ENCODE peak calls at places on chromosomes 3 and 15, in five cellular contexts. A is GM23248, W is PC-9, V is PC-3, Y is MM.1S. B is an unnamed sample.

GRCh38 chr15:56749982-56750381 is 16.7 kb upstream of the ZNF280D start:
- DNase-seq in A (peak; percentile 55), W (no peak), V (no peak), Y (no peak), B (no peak)

GRCh38 chr3:53162672-53163458 is 1.9 kb downstream of the PRKCD start:
- DNase-seq in A (no peak), W (no peak), V (peak; percentile 17), Y (no peak), B (no peak)

GRCh38 chr15:55196011-55196410 is 730 bp downstream of the RSL24D1 start:
- DNase-seq in A (peak; percentile 29), W (no peak), V (no peak), Y (no peak), B (no peak)

GRCh38 chr3:106635271-106635670 is 742.0 kb upstream of the CCDC54 start:
- DNase-seq in A (peak; percentile 92), W (no peak), V (peak; percentile 37), Y (no peak), B (no peak)

GRCh38 chr3:111246967-111247760 is 175.5 kb downstream of the NECTIN3 start:
- DNase-seq in A (peak; percentile 90), W (peak; percentile 76), V (peak; percentile 57), Y (no peak), B (no peak)

GRCh38 chr3:195863121-195864061 is 45.0 kb downstream of the TNK2 start:
- DNase-seq in A (peak; percentile 89), W (peak; percentile 78), V (peak; percentile 88), Y (peak; percentile 65), B (peak; percentile 42)

GRCh38 chr15:56366211-56366610 is 985 bp downstream of the TEX9 start:
- DNase-seq in A (no peak), W (no peak), V (peak; percentile 3), Y (peak; percentile 33), B (no peak)

GRCh38 chr15:87710406-87710805 is 546.1 kb downstream of the NTRK3 start:
- DNase-seq in A (peak; percentile 35), W (no peak), V (no peak), Y (no peak), B (no peak)

GRCh38 chr3:194275231-194275671 is 75.9 kb downstream of the CPN2 start:
- DNase-seq in A (peak; percentile 71), W (no peak), V (peak; percentile 8), Y (no peak), B (no peak)

GRCh38 chr3:101279162-101279561 is 41.2 kb downstream of the IMPG2 start:
- DNase-seq in A (peak; percentile 33), W (no peak), V (peak; percentile 61), Y (no peak), B (no peak)

GRCh38 chr3:73349657-73350056 is 275.1 kb downstream of the PDZRN3 start:
- DNase-seq in A (no peak), W (no peak), V (no peak), Y (no peak), B (no peak)

GRCh38 chr3:73350988-73351387 is 273.8 kb downstream of the PDZRN3 start:
- DNase-seq in A (no peak), W (no peak), V (no peak), Y (no peak), B (no peak)

GRCh38 chr3:73353661-73354217 is 271.0 kb downstream of the PDZRN3 start:
- DNase-seq in A (peak; percentile 36), W (no peak), V (no peak), Y (no peak), B (no peak)

GRCh38 chr3:73352841-73353493 is 271.8 kb downstream of the PDZRN3 start:
- DNase-seq in A (no peak), W (no peak), V (no peak), Y (no peak), B (no peak)

DNA sequence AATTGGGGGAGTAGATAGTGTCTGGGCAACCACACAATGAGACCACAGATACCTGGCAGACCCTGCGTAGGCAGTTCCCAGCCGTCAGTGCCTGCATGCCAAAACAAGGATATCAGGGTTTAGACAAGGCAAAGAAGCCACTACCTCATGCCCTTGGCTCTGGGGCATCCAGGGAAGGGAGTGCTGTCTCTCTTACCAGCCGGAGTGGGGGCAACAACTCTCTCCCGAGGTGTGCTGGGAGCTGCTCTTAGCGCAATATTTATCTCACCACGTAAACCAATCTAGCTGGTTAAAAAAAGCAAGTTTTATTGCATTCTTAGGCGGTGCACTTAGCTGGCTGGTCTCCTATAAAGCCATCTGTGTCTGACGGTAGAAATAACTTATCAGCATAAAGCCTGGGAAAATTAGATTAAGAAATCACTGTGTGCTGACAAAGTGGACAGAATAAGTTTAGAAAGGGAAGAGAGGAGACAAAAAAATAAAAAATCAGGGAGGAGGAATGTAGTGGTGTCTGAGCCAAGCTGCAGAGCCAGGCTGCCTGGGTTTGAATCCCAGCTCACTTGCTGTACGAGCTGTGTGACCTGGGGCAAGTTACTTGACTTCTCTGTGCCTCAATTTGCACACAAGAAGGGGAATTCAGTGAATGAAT is 273.2 kb downstream of the PDZRN3 start:
- DNase-seq in A (peak; percentile 5), W (no peak), V (no peak), Y (no peak), B (no peak)
- H3K9me2 ChIP-seq in A (no peaks in the 10 kb centered on the region), W (no peaks in the 10 kb centered on the region), V (no peaks in the 10 kb centered on the region), Y (no peaks in the 10 kb centered on the region), B (no peaks in the 10 kb centered on the region)

GRCh38 chr15:89406756-89407650 is 72.4 kb upstream of the POLG start:
- DNase-seq in A (peak; percentile 21), W (no peak), V (no peak), Y (no peak), B (no peak)
- TF ChIP-seq EZH2 in A (peak; percentile 73), W (no peak), V (no peak), Y (no peak), B (no peak)

GRCh38 chr3:41163399-41163798 is 35.9 kb upstream of the CTNNB1 start:
- DNase-seq in A (no peak), W (no peak), V (no peak), Y (no peak), B (no peak)

GRCh38 chr3:41164776-41165175 is 34.5 kb upstream of the CTNNB1 start:
- DNase-seq in A (no peak), W (no peak), V (no peak), Y (no peak), B (no peak)

GRCh38 chr3:41158947-41159346 is 40.4 kb upstream of the CTNNB1 start:
- DNase-seq in A (no peak), W (peak; percentile 89), V (peak; percentile 94), Y (no peak), B (no peak)

GRCh38 chr3:41159581-41160189 is 39.6 kb upstream of the CTNNB1 start:
- DNase-seq in A (no peak), W (peak; percentile 85), V (peak; percentile 91), Y (no peak), B (peak; percentile 41)

DNA sequence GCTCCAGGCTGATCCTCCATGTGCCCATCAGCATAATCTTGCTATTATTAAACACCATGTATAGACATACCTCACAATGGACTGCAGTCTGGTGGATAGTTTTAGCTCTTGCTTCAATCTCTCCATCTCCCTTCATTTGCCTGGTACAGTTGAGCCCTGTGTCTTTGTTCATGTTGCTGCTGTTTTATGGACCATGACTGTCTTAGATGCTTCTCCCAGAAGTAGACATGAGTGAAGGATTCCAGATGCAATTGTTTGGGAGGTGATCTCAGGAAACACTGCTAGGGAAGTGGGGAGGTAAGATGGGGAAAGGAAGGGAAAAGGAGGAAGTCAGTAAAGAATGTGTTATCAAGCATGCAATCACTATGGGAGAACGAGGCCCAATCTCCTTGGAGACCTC is 36.3 kb upstream of the CTNNB1 start:
- DNase-seq in A (no peak), W (no peak), V (no peak), Y (no peak), B (no peak)
- H3K9me2 ChIP-seq in A (no peaks in the 10 kb centered on the region), W (no peaks in the 10 kb centered on the region), V (no peaks in the 10 kb centered on the region), Y (no peaks in the 10 kb centered on the region), B (no peaks in the 10 kb centered on the region)

GRCh38 chr3:119294889-119295769 is 946 bp downstream of the ARHGAP31 start:
- DNase-seq in A (peak; percentile 70), W (peak; percentile 37), V (peak; percentile 52), Y (peak; percentile 67), B (no peak)
- TF ChIP-seq EZH2 in A (no peak), W (no peak), V (no peak), Y (no peak), B (no peak)

DNA sequence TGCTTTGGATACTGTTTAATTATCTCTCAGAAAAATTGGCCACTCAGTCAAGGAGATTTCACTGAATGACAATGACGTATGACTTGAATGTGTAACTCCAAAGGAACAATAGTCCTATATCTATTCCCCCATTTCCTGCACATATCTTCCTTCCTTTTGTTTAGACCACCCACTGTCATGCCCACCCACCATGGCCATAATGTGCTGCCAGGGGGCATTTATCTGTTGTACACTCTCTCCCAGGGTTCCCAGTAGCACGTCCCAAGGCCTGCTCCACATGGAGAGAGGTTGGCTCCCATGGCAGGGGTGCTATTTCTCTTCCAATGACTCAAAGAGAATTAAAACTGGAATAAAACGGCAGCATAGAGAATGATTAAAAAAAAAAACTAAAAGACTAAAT is 36.8 kb upstream of the CTNNB1 start:
- DNase-seq in A (no peak), W (no peak), V (no peak), Y (no peak), B (no peak)
- H3K9me2 ChIP-seq in A (no peaks in the 10 kb centered on the region), W (no peaks in the 10 kb centered on the region), V (no peaks in the 10 kb centered on the region), Y (no peaks in the 10 kb centered on the region), B (no peaks in the 10 kb centered on the region)

B was measured in HCT116.